ENCODE peak calls at places on chromosomes 2 and 18, in six cellular contexts. H, G, S, C, W and T are unnamed samples.

GRCh38 chr2:163466583-163466982 is 269.2 kb downstream of the FIGN start:
- DNase-seq in H (no peak), G (no peak), S (no peak), C (no peak), W (no peak), T (no peak)

GRCh38 chr2:45822272-45822630 is 170.8 kb downstream of the PRKCE start:
- DNase-seq in H (no peak), G (no peak), S (no peak), C (peak), W (no peak), T (no peak)

GRCh38 chr2:212021947-212022346 is 516.7 kb downstream of the ERBB4 start:
- DNase-seq in H (no peak), G (no peak), S (no peak), C (peak), W (no peak), T (no peak)

GRCh38 chr2:217402622-217403383 is 542.9 kb upstream of the TNP1 start:
- DNase-seq in H (no peak), G (peak), S (no peak), C (no peak), W (no peak), T (no peak)

GRCh38 chr18:61948196-61948800 is 55.5 kb upstream of the RNF152 start:
- DNase-seq in H (no peak), G (no peak), S (no peak), C (peak), W (no peak), T (no peak)

GRCh38 chr2:31877008-31877407 is 133.8 kb downstream of the MEMO1 start:
- DNase-seq in H (no peak), G (no peak), S (no peak), C (peak), W (no peak), T (no peak)

GRCh38 chr2:80259292-80259691 is 45.3 kb downstream of the LRRTM1 start:
- DNase-seq in H (no peak), G (no peak), S (no peak), C (no peak), W (no peak), T (no peak)

GRCh38 chr2:145484443-145485086 is 964.6 kb upstream of the ZEB2 start:
- DNase-seq in H (no peak), G (no peak), S (no peak), C (peak), W (no peak), T (no peak)

GRCh38 chr18:51342815-51343214 is 145.3 kb upstream of the MEX3C start:
- DNase-seq in H (no peak), G (no peak), S (no peak), C (peak), W (no peak), T (no peak)

GRCh38 chr2:36889782-36890181 is 76.6 kb downstream of the STRN start:
- DNase-seq in H (no peak), G (no peak), S (no peak), C (peak), W (no peak), T (no peak)

GRCh38 chr2:33477473-33478468 is 1.3 kb downstream of the RASGRP3 start:
- DNase-seq in H (no peak), G (peak), S (no peak), C (no peak), W (no peak), T (no peak)

GRCh38 chr2:212970132-212970531 is 181.3 kb downstream of the IKZF2 start:
- DNase-seq in H (no peak), G (no peak), S (no peak), C (peak), W (no peak), T (no peak)

GRCh38 chr2:18368008-18368407 is 192.4 kb downstream of the RDH14 start:
- DNase-seq in H (no peak), G (no peak), S (no peak), C (peak), W (no peak), T (no peak)

GRCh38 chr2:157662401-157662800 is 33.7 kb upstream of the ACVR1C start:
- DNase-seq in H (no peak), G (no peak), S (no peak), C (no peak), W (no peak), T (no peak)

GRCh38 chr2:127121776-127122176 is 14.8 kb upstream of the BIN1 start:
- DNase-seq in H (no peak), G (peak), S (no peak), C (no peak), W (no peak), T (no peak)

GRCh38 chr2:113899166-113899565 is 9.3 kb downstream of the ACTR3 start:
- DNase-seq in H (no peak), G (no peak), S (no peak), C (no peak), W (no peak), T (no peak)

GRCh38 chr2:12335185-12335584 is 381.6 kb upstream of the TRIB2 start:
- DNase-seq in H (no peak), G (no peak), S (no peak), C (no peak), W (no peak), T (no peak)

GRCh38 chr2:174681983-174682577 is 82.2 kb downstream of the CHRNA1 start:
- DNase-seq in H (peak), G (peak), S (peak), C (no peak), W (no peak), T (no peak)

GRCh38 chr2:64562148-64562784 is 38.1 kb downstream of the AFTPH start:
- DNase-seq in H (no peak), G (no peak), S (no peak), C (peak), W (no peak), T (no peak)

GRCh38 chr18:42436366-42436765 is 481.3 kb downstream of the PIK3C3 start:
- DNase-seq in H (no peak), G (no peak), S (no peak), C (no peak), W (no peak), T (no peak)

GRCh38 chr2:168427451-168427850 is 28.6 kb upstream of the CERS6 start:
- DNase-seq in H (no peak), G (no peak), S (no peak), C (peak), W (no peak), T (no peak)

GRCh38 chr2:2026851-2027250 is 282.5 kb upstream of the PXDN start:
- DNase-seq in H (no peak), G (no peak), S (no peak), C (no peak), W (no peak), T (no peak)